ENCODE peak calls at places on chromosomes 2 and 18, in nine cellular contexts. S, I, C, V, M, D, K, X and H are unnamed samples.

GRCh38 chr2:241908686-241909420 is 39.3 kb downstream of the RTP5 start:
- DNase-seq in C (no peak), V (no peak), I (peak), K (no peak), D (no peak), M (no peak), S (no peak), X (no peak), H (no peak)

GRCh38 chr2:54560146-54560881 is 104.2 kb downstream of the SPTBN1 start:
- DNase-seq in M (peak), S (no peak), D (no peak), I (peak), K (no peak), X (peak), V (no peak), C (peak), H (no peak)

GRCh38 chr2:234951386-234952269 is at the start of gene SH3BP4:
- DNase-seq in M (peak), D (no peak), X (peak), S (peak), V (peak), K (peak), C (no peak), I (peak), H (peak)

GRCh38 chr2:127185093-127185492 is 35.0 kb downstream of the CYP27C1 start:
- DNase-seq in V (no peak), X (peak), I (peak), S (no peak), D (no peak), C (no peak), M (no peak), K (no peak), H (no peak)

GRCh38 chr18:27057459-27058302 is 127.4 kb downstream of the CHST9 start:
- DNase-seq in S (no peak), M (no peak), I (no peak), D (no peak), V (no peak), C (no peak), X (no peak), K (no peak), H (no peak)

GRCh38 chr18:9595197-9595596 is 19.2 kb downstream of the PPP4R1 start:
- DNase-seq in C (no peak), D (no peak), I (no peak), S (no peak), K (no peak), M (no peak), V (no peak), X (no peak), H (no peak)

GRCh38 chr2:43539991-43540860 is 55.6 kb downstream of the THADA start:
- DNase-seq in S (no peak), C (peak), M (no peak), K (no peak), I (peak), V (peak), D (no peak), X (no peak), H (no peak)

GRCh38 chr2:25566094-25566493 is 107.3 kb downstream of the DTNB start:
- DNase-seq in X (no peak), S (no peak), D (no peak), I (no peak), C (no peak), M (no peak), K (no peak), V (no peak), H (no peak)